ENCODE peak calls at places on chromosomes 16 and 17, in four cellular contexts. F is stomach, J is sigmoid colon, Y is GM12878. C is an unnamed sample.

GRCh38 chr17:39822051-39822450 is 42.1 kb downstream of the IKZF3 start:
- DNase-seq in F (no peak), J (no peak), Y (no peak), C (no peak)

GRCh38 chr16:87226926-87227650 is 90.1 kb downstream of the C16orf95 start:
- DNase-seq in F (no peak), J (no peak), Y (no peak), C (no peak)

GRCh38 chr17:76353004-76353598 is 615 bp downstream of the PRPSAP1 start:
- DNase-seq in F (peak; percentile 34), J (peak; percentile 68), Y (no peak), C (peak; percentile 81)

GRCh38 chr16:47644166-47644565 is 183.0 kb downstream of the PHKB start:
- DNase-seq in F (peak; percentile 28), J (no peak), Y (no peak), C (no peak)

GRCh38 chr17:72603346-72604242 is 482.8 kb downstream of the SOX9 start:
- DNase-seq in F (no peak), J (no peak), Y (no peak), C (no peak)

GRCh38 chr16:2404099-2404498 is 25.1 kb upstream of the CCNF start:
- DNase-seq in F (no peak), J (no peak), Y (no peak), C (no peak)

GRCh38 chr17:81691608-81692007 is 7.8 kb downstream of the HGS start:
- DNase-seq in F (no peak), J (no peak), Y (no peak), C (no peak)

GRCh38 chr16:64892843-64893242 is 229.0 kb downstream of the CDH11 start:
- DNase-seq in F (no peak), J (no peak), Y (no peak), C (no peak)

GRCh38 chr16:28090646-28091377 is 27.3 kb upstream of the GSG1L start:
- DNase-seq in F (no peak), J (no peak), Y (no peak), C (peak; percentile 49)

GRCh38 chr17:15946611-15947120 is 1.7 kb downstream of the ADORA2B start:
- DNase-seq in F (no peak), J (peak; percentile 64), Y (no peak), C (peak; percentile 42)

GRCh38 chr17:28078443-28079229 is 36.2 kb downstream of the NLK start:
- DNase-seq in F (no peak), J (no peak), Y (no peak), C (no peak)

GRCh38 chr17:2337811-2338657 is 733 bp downstream of the SGSM2 start:
- DNase-seq in F (peak; percentile 79), J (peak; percentile 83), Y (no peak), C (peak; percentile 90)

GRCh38 chr16:68267612-68268405 is 3.5 kb downstream of the SLC7A6 start:
- DNase-seq in F (no peak), J (no peak), Y (no peak), C (no peak)

GRCh38 chr17:59723607-59724006 is 16.2 kb downstream of the VMP1 start:
- DNase-seq in F (no peak), J (no peak), Y (no peak), C (no peak)

GRCh38 chr17:59723041-59723440 is 15.6 kb downstream of the VMP1 start:
- DNase-seq in F (no peak), J (no peak), Y (no peak), C (no peak)

GRCh38 chr17:59719526-59719925 is 12.1 kb downstream of the VMP1 start:
- DNase-seq in F (no peak), J (no peak), Y (no peak), C (no peak)

GRCh38 chr17:59725691-59726090 is 18.2 kb downstream of the VMP1 start:
- DNase-seq in F (no peak), J (no peak), Y (no peak), C (no peak)

DNA sequence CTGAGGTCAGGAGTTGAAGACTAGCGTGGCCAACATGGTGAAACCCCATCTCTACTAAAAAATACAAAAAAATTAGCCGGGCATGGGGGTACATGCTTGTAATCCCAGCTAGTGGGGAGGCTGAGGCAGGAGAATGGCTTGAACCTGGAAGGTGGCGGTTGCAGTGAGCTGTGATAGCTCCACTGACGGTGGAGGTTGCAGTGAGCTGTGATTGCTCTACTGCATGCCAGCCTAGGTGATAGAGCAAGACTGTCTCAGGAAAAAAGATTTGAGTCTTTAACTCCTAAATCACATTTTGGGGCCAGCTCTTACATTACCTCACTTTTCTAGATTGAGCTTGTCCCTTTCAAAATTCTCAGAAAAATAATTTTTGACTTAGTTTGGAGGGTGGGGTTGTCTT is 15.2 kb downstream of the VMP1 start:
- DNase-seq in F (no peak), J (no peak), Y (no peak), C (no peak)
- H3K4me1 ChIP-seq in F (peaks cover 33% of the 10 kb centered on the region), J (peaks cover 16% of the 10 kb centered on the region), Y (no peaks in the 10 kb centered on the region), C (peaks cover 94% of the 10 kb centered on the region)

GRCh38 chr16:11914759-11915643 is 755 bp downstream of the GSPT1 start:
- DNase-seq in F (peak; percentile 41), J (peak; percentile 70), Y (no peak), C (peak; percentile 92)
- TF ChIP-seq POLR2A in F (no peak), J (no peak), Y (peak; percentile 16), C (no peak)

GRCh38 chr16:85594621-85595298 is 18.4 kb upstream of the GSE1 start:
- DNase-seq in F (no peak), J (no peak), Y (no peak), C (no peak)
- H3K4me1 ChIP-seq in F (peaks cover 20% of the 10 kb centered on the region), J (peaks cover 30% of the 10 kb centered on the region), Y (peaks cover 6% of the 10 kb centered on the region), C (peaks cover 82% of the 10 kb centered on the region)

GRCh38 chr17:45366049-45366448 is 49.2 kb upstream of the MAP3K14 start:
- DNase-seq in F (no peak), J (peak; percentile 20), Y (no peak), C (no peak)
- TF ChIP-seq POLR2A in F (no peak), J (no peak), Y (no peak), C (no peak)

GRCh38 chr16:31184888-31185287 is 4.9 kb downstream of the FUS start:
- DNase-seq in F (no peak), J (no peak), Y (no peak), C (peak; percentile 63)

GRCh38 chr16:31186176-31186575 is 6.2 kb downstream of the FUS start:
- DNase-seq in F (no peak), J (no peak), Y (no peak), C (peak; percentile 4)

GRCh38 chr16:31183432-31184428 is 3.8 kb downstream of the FUS start:
- DNase-seq in F (no peak), J (no peak), Y (no peak), C (no peak)

GRCh38 chr16:31186930-31187807 is 7.2 kb downstream of the FUS start:
- DNase-seq in F (no peak), J (no peak), Y (no peak), C (peak; percentile 7)

DNA sequence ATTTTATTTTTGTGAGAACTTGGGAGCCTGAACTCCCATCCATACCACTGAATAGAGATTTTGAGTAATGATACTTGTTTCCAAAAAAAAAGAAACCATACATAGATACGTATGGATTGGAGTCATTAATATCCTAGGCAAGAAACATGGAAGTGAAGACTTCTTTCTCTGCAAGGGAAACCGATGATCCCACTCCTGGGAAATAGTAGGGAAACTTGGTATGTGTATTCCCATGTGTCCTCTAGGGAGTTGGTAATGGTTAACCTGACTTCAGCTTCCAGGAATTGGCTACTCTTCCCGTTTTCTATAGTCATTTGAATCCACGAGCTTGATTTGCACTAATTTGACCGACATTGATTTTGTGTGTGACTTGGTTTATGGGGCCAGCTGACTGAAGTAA is 5.4 kb downstream of the FUS start:
- DNase-seq in F (no peak), J (no peak), Y (no peak), C (no peak)
- H3K4me1 ChIP-seq in F (peaks cover 38% of the 10 kb centered on the region), J (peaks cover 35% of the 10 kb centered on the region), Y (no peaks in the 10 kb centered on the region), C (peaks cover 36% of the 10 kb centered on the region)

DNA sequence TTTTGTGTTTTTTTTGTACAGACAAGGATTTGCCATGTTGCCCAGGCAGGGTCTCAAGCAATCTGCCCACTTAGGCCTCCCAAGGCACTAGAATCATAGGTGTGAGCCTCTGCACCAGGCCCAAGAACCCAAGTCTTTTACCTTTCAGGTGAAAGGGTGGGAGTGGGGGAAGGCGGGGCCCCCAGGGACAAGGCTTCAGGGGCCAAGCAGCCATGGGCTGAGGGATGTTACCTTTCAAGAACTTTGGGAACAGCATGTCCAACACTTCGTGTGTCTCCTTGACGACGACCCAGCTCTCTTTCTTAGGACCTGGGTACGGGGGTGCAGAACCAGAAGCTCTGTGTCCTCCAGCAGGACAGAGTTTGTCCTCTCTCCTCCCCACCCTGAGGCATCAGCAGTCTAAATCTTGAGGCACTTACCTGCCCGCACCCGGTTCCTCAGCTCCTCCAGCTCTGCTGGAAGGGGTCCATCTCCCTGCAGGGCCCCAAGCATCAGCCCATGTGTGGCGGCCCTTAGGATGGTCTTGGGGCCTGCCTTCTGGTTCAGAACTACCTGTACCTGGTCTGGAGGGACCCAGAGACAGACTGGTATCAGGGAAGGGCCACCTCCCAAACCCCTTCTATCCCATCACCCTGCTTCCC is 9.0 kb downstream of the SLC5A2 start:
- DNase-seq in F (no peak), J (peak; percentile 28), Y (no peak), C (no peak)
- TF ChIP-seq POLR2A in F (no peak), J (no peak), Y (no peak), C (no peak)

GRCh38 chr17:3895354-3895753 is 2.5 kb upstream of the CAMKK1 start:
- DNase-seq in F (no peak), J (no peak), Y (no peak), C (no peak)

GRCh38 chr17:3894927-3895343 is 2.1 kb upstream of the CAMKK1 start:
- DNase-seq in F (peak; percentile 68), J (no peak), Y (no peak), C (no peak)

GRCh38 chr17:3897731-3898130 is 4.9 kb upstream of the CAMKK1 start:
- DNase-seq in F (no peak), J (no peak), Y (no peak), C (no peak)

GRCh38 chr17:3894188-3894587 is 1.3 kb upstream of the CAMKK1 start:
- DNase-seq in F (no peak), J (no peak), Y (no peak), C (no peak)

DNA sequence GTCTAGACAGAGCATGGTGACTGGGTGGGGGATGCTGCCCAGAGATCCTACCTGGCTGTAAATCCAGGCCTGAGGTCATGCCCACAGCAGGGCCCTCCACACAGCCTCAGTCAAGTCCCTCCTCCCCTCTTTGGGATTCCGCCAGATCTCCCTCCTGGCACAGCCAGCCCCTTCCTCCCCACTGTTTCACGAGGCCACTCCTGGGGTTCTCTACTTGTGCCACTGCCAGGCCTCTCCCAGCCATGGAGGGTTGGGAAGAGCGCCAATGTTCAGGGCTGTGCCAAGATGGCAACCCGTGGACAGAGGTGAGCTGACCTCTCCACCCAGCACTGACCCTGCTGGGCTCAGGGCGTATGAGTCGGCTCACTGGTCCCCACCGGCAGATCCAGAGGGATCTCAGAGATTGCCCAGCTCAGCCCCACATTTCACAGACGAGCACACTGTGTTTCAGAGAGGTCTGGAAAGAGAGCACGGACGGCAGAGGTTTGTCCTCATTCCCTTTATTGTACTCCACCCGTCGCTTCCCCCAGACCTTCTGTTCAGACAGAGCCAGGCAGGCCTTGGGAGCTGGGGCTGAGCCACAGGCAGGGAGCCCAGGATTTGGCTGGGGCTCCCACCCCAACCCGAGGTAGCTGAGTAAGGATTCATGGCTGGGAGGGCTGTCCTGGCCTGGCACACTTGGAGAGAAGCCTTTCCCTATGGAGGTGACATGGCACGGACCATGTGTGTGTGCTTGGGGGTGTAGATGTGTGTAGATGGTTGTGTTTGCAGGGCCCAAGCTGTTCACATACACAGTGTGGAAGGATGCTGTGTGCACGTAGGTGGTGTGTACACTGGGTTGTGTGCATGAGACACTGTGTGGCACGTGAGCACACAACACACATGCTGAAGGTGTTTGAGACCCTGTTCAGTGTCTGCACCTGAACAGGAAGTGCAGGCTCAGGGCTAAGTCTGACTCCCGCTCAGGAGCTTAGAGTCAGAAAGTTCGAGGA is 3.6 kb upstream of the CAMKK1 start:
- DNase-seq in F (no peak), J (no peak), Y (no peak), C (no peak)
- H3K4me1 ChIP-seq in F (peaks cover 42% of the 10 kb centered on the region), J (peaks cover 33% of the 10 kb centered on the region), Y (peaks cover 3% of the 10 kb centered on the region), C (peaks cover 22% of the 10 kb centered on the region)

C was measured in spleen.